ENCODE peak calls at places on chromosomes 12 and 14, in four cellular contexts. T, Q, R and X are unnamed samples.

GRCh38 chr12:55822228-55822627 is 4.4 kb downstream of the ORMDL2 start:
- DNase-seq in Q (no peak), R (no peak), T (no peak), X (no peak)

GRCh38 chr12:93706824-93707223 is 29.6 kb downstream of the CRADD start:
- DNase-seq in Q (no peak), R (no peak), T (no peak), X (no peak)

GRCh38 chr14:52873096-52873495 is 77.8 kb downstream of the FERMT2 start:
- DNase-seq in R (no peak), Q (no peak), T (no peak), X (no peak)

GRCh38 chr12:54002915-54003339 is 3.0 kb downstream of the HOXC9 start:
- DNase-seq in R (no peak), T (no peak), Q (no peak), X (no peak)

GRCh38 chr12:92717202-92717601 is 14.4 kb downstream of the PLEKHG7 start:
- DNase-seq in R (no peak), T (no peak), Q (peak), X (no peak)

GRCh38 chr14:54213531-54213930 is 183.3 kb upstream of the CDKN3 start:
- DNase-seq in Q (no peak), R (no peak), T (no peak), X (no peak)

GRCh38 chr12:122051231-122051876 is 27.2 kb upstream of the MLXIP start:
- DNase-seq in R (no peak), Q (no peak), T (no peak), X (peak)

GRCh38 chr12:2536724-2537123 is 258.0 kb upstream of the FKBP4 start:
- DNase-seq in Q (no peak), R (no peak), T (no peak), X (no peak)

GRCh38 chr12:126667340-126667739 is 1599.6 kb upstream of the TMEM132C start:
- DNase-seq in Q (peak), T (peak), R (no peak), X (no peak)

GRCh38 chr12:88985011-88985410 is 367.3 kb downstream of the DUSP6 start:
- DNase-seq in T (no peak), R (no peak), Q (no peak), X (no peak)

GRCh38 chr14:51576112-51576420 is 75.6 kb upstream of the FRMD6 start:
- DNase-seq in R (no peak), Q (peak), T (no peak), X (no peak)

GRCh38 chr12:108582981-108583770 is 14.7 kb downstream of the TMEM119 start:
- DNase-seq in Q (no peak), T (no peak), R (no peak), X (no peak)